ENCODE peak calls at places on chromosome 6, in five cellular contexts. H, W, D, Z and Q are unnamed samples.

GRCh38 chr6:170584954-170585498 is 589 bp upstream of the PDCD2 start:
- DNase-seq in H (no peak), W (peak), D (peak), Z (peak), Q (peak)

GRCh38 chr6:131519670-131520436 is 53.2 kb upstream of the ARG1 start:
- DNase-seq in H (peak), W (no peak), D (peak), Z (no peak), Q (no peak)

GRCh38 chr6:39084506-39084905 is 30.5 kb downstream of the SAYSD1 start:
- DNase-seq in H (no peak), W (peak), D (no peak), Z (no peak), Q (no peak)

GRCh38 chr6:55496201-55496600 is 82.8 kb downstream of the HMGCLL1 start:
- DNase-seq in H (no peak), W (no peak), D (no peak), Z (no peak), Q (no peak)

GRCh38 chr6:154829970-154830369 is 96.8 kb downstream of the SCAF8 start:
- DNase-seq in H (no peak), W (no peak), D (no peak), Z (no peak), Q (no peak)

GRCh38 chr6:105202486-105202885 is 22.7 kb upstream of the POPDC3 start:
- DNase-seq in H (no peak), W (no peak), D (no peak), Z (no peak), Q (no peak)

GRCh38 chr6:132413501-132413805 is 12.2 kb upstream of the MOXD1 start:
- DNase-seq in H (no peak), W (no peak), D (no peak), Z (no peak), Q (no peak)

GRCh38 chr6:16760536-16761468 is at the start of gene ATXN1:
- DNase-seq in H (peak), W (peak), D (peak), Z (peak), Q (peak)

GRCh38 chr6:24352434-24352833 is 5.4 kb downstream of the DCDC2 start:
- DNase-seq in H (no peak), W (no peak), D (no peak), Z (no peak), Q (no peak)

GRCh38 chr6:20444786-20445271 is 43.1 kb downstream of the E2F3 start:
- DNase-seq in H (no peak), W (no peak), D (no peak), Z (no peak), Q (no peak)
- TF ChIP-seq POLR2A in H (no peak), W (no peak), D (no peak), Z (no peak), Q (no peak)

DNA sequence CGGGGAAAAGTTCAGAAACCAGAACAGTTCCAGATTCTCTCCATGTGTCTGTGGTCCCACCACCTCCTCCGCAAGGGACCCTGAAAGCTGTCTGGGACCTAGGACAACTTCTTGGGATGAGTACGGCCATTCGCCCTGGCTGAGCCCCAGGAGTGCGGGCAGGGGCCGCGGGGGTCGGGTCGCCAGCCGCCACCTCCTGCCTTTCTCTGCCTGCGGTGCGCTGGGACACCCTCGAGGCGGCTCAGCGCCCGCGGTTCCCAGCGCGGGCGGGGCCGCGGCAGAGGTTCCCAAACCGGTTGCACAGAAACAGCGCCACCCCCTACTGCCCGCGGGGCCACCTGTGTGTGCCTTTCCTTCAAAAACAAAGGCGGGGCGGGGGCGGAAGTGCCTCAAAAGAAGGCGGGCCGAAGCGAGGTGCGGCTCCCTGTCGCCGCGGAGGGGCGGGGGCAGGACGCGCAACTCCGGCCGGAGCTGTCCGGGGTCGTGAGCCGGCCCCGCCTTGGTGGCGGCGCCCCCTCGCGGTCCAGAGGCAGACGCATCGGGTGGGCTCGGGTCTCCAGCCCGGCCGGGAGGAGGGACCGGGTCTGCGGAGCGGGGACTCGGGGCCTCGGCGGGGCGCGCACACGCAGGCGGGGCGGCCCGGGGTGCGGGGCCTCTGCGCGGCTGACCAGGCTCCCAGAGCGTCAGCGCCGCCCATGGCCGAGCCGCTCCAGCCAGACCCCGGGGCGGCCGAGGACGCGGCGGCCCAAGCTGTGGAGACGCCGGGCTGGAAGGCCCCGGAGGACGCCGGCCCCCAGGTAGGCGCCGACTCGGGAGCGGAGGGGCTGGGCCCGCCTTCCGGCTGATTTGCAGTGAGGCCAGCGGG is at the start of gene HEBP2:
- DNase-seq in H (peak), W (peak), D (peak), Z (peak), Q (peak)
- TF ChIP-seq POLR2AphosphoS5 in H (no peak), W (peak), D (peak), Z (peak), Q (peak)

GRCh38 chr6:129684323-129684884 is 25.6 kb downstream of the ARHGAP18 start:
- DNase-seq in H (no peak), W (no peak), D (no peak), Z (no peak), Q (no peak)
- TF ChIP-seq POLR2A in H (no peak), W (no peak), D (no peak), Z (no peak), Q (no peak)

GRCh38 chr6:117674991-117675657 is at the start of gene NUS1:
- DNase-seq in H (peak), W (peak), D (peak), Z (peak), Q (peak)
- TF ChIP-seq POLR2AphosphoS5 in H (no peak), W (peak), D (no peak), Z (peak), Q (peak)

DNA sequence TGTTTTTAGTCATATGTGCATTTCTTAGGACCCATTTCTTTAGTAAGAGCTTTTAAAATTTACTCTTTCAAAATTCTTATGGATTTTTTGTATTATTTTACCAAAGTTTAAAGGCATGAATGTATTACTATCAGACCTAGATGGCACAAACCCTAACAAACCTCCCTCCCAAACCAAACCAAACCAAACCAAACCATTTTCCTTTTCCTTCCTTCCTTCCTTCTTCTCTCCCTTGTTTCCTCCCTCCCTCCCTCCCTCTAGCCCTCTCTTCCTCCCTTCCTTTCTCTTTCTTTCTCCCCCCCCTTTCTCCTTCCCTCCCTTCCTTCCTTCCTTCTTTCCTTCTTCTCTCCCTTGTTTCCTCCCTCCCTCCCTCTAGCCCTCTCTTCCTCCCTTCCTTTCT is 1001.8 kb upstream of the CITED2 start:
- DNase-seq in H (no peak), W (no peak), D (no peak), Z (no peak), Q (no peak)
- TF ChIP-seq POLR2A in H (no peak), W (no peak), D (no peak), Z (no peak), Q (no peak)

GRCh38 chr6:35589904-35590303 is 77.2 kb upstream of the TULP1 start:
- DNase-seq in H (no peak), W (no peak), D (no peak), Z (no peak), Q (no peak)

GRCh38 chr6:35594503-35595186 is 81.9 kb upstream of the TULP1 start:
- DNase-seq in H (no peak), W (no peak), D (no peak), Z (no peak), Q (no peak)

GRCh38 chr6:35590622-35591066 is 77.9 kb upstream of the TULP1 start:
- DNase-seq in H (no peak), W (peak), D (peak), Z (peak), Q (no peak)

GRCh38 chr6:35589201-35589739 is 76.6 kb upstream of the TULP1 start:
- DNase-seq in H (no peak), W (no peak), D (no peak), Z (no peak), Q (no peak)

GRCh38 chr6:35592178-35592577 is 79.5 kb upstream of the TULP1 start:
- DNase-seq in H (no peak), W (no peak), D (no peak), Z (no peak), Q (no peak)
- TF ChIP-seq POLR2AphosphoS5 in H (no peak), W (no peak), D (no peak), Z (no peak), Q (no peak)